ENCODE peak calls at places on chromosomes 3 and 15, in seven cellular contexts. C, G, A, Z, E, L and U are unnamed samples. For H3K4me1, the result is how much of the 10 kb centered on the place peaks cover.

GRCh38 chr15:60835974-60836373 is 357.0 kb upstream of the ICE2 start:
- DNase-seq in C (no peak), G (no peak), A (no peak), Z (no peak), E (no peak), L (no peak), U (no peak)

GRCh38 chr3:47540281-47540680 is 26.8 kb upstream of the ELP6 start:
- DNase-seq in C (no peak), G (no peak), A (no peak), Z (no peak), E (no peak), L (no peak), U (no peak)

GRCh38 chr3:133447751-133448477 is 48.1 kb downstream of the BFSP2 start:
- DNase-seq in C (no peak), G (no peak), A (no peak), Z (no peak), E (no peak), L (no peak), U (no peak)

GRCh38 chr3:48991851-48992545 is 2.0 kb downstream of the P4HTM start:
- DNase-seq in C (no peak), G (no peak), A (no peak), Z (no peak), E (no peak), L (no peak), U (no peak)

GRCh38 chr15:94293411-94294402 is 62.3 kb downstream of the MCTP2 start:
- DNase-seq in C (no peak), G (no peak), A (no peak), Z (no peak), E (no peak), L (no peak), U (no peak)

GRCh38 chr15:95287774-95288173 is 1042.7 kb upstream of the NR2F2 start:
- DNase-seq in C (no peak), G (no peak), A (peak), Z (no peak), E (no peak), L (no peak), U (no peak)

GRCh38 chr3:69568926-69569325 is 170.3 kb upstream of the MITF start:
- DNase-seq in C (no peak), G (no peak), A (no peak), Z (no peak), E (no peak), L (no peak), U (no peak)

GRCh38 chr3:144843099-144843498 is 871.5 kb downstream of the DIPK2A start:
- DNase-seq in C (no peak), G (no peak), A (peak), Z (no peak), E (no peak), L (no peak), U (no peak)

GRCh38 chr15:88185584-88185983 is 71.0 kb downstream of the NTRK3 start:
- DNase-seq in C (no peak), G (no peak), A (no peak), Z (no peak), E (no peak), L (no peak), U (no peak)

GRCh38 chr15:40306908-40307307 is 827 bp downstream of the PLCB2 start:
- DNase-seq in C (peak), G (no peak), A (no peak), Z (no peak), E (no peak), L (peak), U (peak)

GRCh38 chr3:134423153-134423552 is 48.9 kb upstream of the AMOTL2 start:
- DNase-seq in C (no peak), G (no peak), A (peak), Z (no peak), E (no peak), L (no peak), U (no peak)

GRCh38 chr15:35626984-35627383 is 81.0 kb upstream of the DPH6 start:
- DNase-seq in C (no peak), G (no peak), A (peak), Z (no peak), E (no peak), L (no peak), U (no peak)

GRCh38 chr3:188067932-188068331 is 86.0 kb upstream of the LPP start:
- DNase-seq in C (no peak), G (no peak), A (no peak), Z (no peak), E (no peak), L (no peak), U (no peak)

GRCh38 chr3:161800985-161801559 is 304.5 kb downstream of the OTOL1 start:
- DNase-seq in C (no peak), G (no peak), A (no peak), Z (no peak), E (no peak), L (no peak), U (no peak)

GRCh38 chr15:78002996-78003395 is 74.5 kb downstream of the TBC1D2B start:
- DNase-seq in C (no peak), G (no peak), A (no peak), Z (no peak), E (no peak), L (no peak), U (no peak)

GRCh38 chr3:187777331-187778046 is 32.2 kb upstream of the BCL6 start:
- DNase-seq in C (peak), G (no peak), A (no peak), Z (peak), E (no peak), L (peak), U (no peak)

GRCh38 chr15:70589221-70589620 is 174.1 kb downstream of the UACA start:
- DNase-seq in C (no peak), G (no peak), A (no peak), Z (no peak), E (no peak), L (no peak), U (no peak)

GRCh38 chr3:14957163-14957562 is 9.8 kb downstream of the NR2C2 start:
- DNase-seq in C (no peak), G (no peak), A (no peak), Z (no peak), E (no peak), L (no peak), U (no peak)

GRCh38 chr3:14957933-14958332 is 10.6 kb downstream of the NR2C2 start:
- DNase-seq in C (no peak), G (no peak), A (no peak), Z (no peak), E (no peak), L (no peak), U (no peak)

GRCh38 chr3:14962762-14963161 is 15.4 kb downstream of the NR2C2 start:
- DNase-seq in C (no peak), G (no peak), A (no peak), Z (no peak), E (no peak), L (no peak), U (no peak)

GRCh38 chr3:14959358-14959943 is 12.1 kb downstream of the NR2C2 start:
- DNase-seq in C (no peak), G (no peak), A (no peak), Z (no peak), E (no peak), L (peak), U (no peak)
- H3K4me3 ChIP-seq in C (no peak), G (no peak), A (no peak), Z (peak), E (no peak), L (peak), U (no peak)

GRCh38 chr15:101200181-101200580 is 51.7 kb downstream of the CHSY1 start:
- DNase-seq in C (no peak), G (no peak), A (no peak), Z (no peak), E (no peak), L (no peak), U (no peak)
- H3K4me1 ChIP-seq in C (under half), G (under half), A (under half), Z (under half), E (under half), L (under half), U (half or more)

GRCh38 chr3:4504340-4505261 is 11.5 kb downstream of the ITPR1 start:
- DNase-seq in C (no peak), G (peak), A (no peak), Z (peak), E (no peak), L (peak), U (no peak)
- H3K27ac ChIP-seq in C (peak), G (peak), A (no peak), Z (peak), E (no peak), L (peak), U (peak)

GRCh38 chr15:22960126-22960525 is 20.0 kb downstream of the CYFIP1 start:
- DNase-seq in C (no peak), G (no peak), A (no peak), Z (no peak), E (no peak), L (no peak), U (no peak)

GRCh38 chr15:22963546-22964125 is 16.5 kb downstream of the CYFIP1 start:
- DNase-seq in C (no peak), G (no peak), A (no peak), Z (no peak), E (no peak), L (no peak), U (no peak)

GRCh38 chr15:22962611-22963010 is 17.6 kb downstream of the CYFIP1 start:
- DNase-seq in C (no peak), G (no peak), A (no peak), Z (no peak), E (no peak), L (no peak), U (no peak)

GRCh38 chr15:22960587-22960986 is 19.6 kb downstream of the CYFIP1 start:
- DNase-seq in C (no peak), G (no peak), A (no peak), Z (no peak), E (no peak), L (no peak), U (no peak)

DNA sequence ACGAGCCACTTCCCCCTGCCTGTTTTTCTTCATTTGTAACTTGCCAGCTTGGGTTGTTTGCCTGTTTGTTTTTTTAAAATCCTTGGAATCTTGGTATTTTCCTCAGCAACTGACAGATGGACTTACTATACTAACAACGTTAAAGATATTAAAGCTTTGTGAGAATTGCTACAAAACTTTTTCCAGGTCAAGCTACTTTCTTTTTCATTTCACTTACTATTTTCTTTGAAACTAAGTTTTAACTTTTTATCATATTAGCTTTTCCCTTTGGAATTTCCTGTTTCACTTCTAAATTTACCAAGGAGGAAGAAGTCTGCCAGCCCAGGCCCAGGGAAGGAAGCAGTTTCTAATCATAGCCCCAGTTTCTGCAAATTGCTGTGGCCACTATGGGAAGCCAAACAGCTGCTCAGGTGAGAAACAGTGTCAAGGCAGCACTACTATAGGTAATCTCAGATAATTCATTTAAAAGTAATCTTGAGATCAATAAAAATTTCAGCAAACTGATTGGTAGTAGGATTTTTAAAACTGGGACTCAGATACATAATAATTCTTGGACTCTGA is 18.4 kb downstream of the CYFIP1 start:
- DNase-seq in C (no peak), G (no peak), A (no peak), Z (no peak), E (no peak), L (no peak), U (no peak)
- H3K4me3 ChIP-seq in C (no peak), G (no peak), A (no peak), Z (no peak), E (no peak), L (no peak), U (no peak)

DNA sequence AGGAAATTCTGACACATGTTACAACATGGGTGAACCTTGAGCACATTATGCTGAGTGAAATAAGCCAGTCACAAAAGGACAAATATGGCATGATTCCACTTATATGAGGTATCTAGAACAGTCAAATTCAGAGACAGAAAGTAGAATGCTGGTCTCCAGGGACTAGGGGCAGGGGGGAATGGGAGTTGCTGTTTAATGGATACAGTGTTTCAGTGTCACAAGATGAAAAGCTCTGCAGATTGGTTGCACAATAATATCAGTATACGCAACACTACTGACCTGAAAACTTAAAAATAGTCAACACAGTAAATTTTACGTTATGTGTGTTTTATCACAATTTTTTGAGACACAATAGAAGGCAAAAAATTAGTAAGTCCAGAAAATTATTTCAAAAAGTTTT is 4.2 kb downstream of the SPATA12 start:
- DNase-seq in C (no peak), G (no peak), A (no peak), Z (no peak), E (no peak), L (no peak), U (no peak)
- H3K4me1 ChIP-seq in C (under half), G (under half), A (under half), Z (under half), E (half or more), L (under half), U (under half)

GRCh38 chr3:186425788-186426730 is 64.0 kb upstream of the DGKG start:
- DNase-seq in C (no peak), G (no peak), A (peak), Z (no peak), E (peak), L (no peak), U (no peak)
- H3K27ac ChIP-seq in C (no peak), G (no peak), A (no peak), Z (no peak), E (no peak), L (no peak), U (no peak)

GRCh38 chr3:13548696-13549512 is at the start of gene FBLN2:
- DNase-seq in C (peak), G (no peak), A (peak), Z (peak), E (no peak), L (no peak), U (peak)
- H3K4me3 ChIP-seq in C (peak), G (no peak), A (peak), Z (no peak), E (peak), L (no peak), U (peak)

GRCh38 chr3:149810846-149811245 is 2.2 kb upstream of the RNF13 start:
- DNase-seq in C (no peak), G (no peak), A (no peak), Z (no peak), E (no peak), L (no peak), U (no peak)
- H3K4me1 ChIP-seq in C (under half), G (under half), A (under half), Z (under half), E (under half), L (under half), U (under half)